ENCODE peak calls at places on chromosomes 1 and 21, in four cellular contexts. C is cardiac fibroblast, Q is HCT116, D is fibroblast of lung. L is an unnamed sample.
A peak's percentile ranks its signal among the peaks of the same experiment; 100 is the strongest.

GRCh38 chr1:145782166-145783099 is 41.5 kb downstream of the RNF115 start:
- DNase-seq in C (peak; percentile 81), D (peak; percentile 96), Q (peak; percentile 77), L (no peak)

GRCh38 chr1:47635111-47635510 is 197.3 kb downstream of the FOXD2 start:
- DNase-seq in C (no peak), D (no peak), Q (no peak), L (no peak)

GRCh38 chr1:84096121-84096635 is 47.9 kb upstream of the PRKACB start:
- DNase-seq in D (peak; percentile 80), C (no peak), Q (no peak), L (no peak)

GRCh38 chr1:1614204-1614953 is 921 bp upstream of the MIB2 start:
- DNase-seq in C (peak; percentile 93), D (peak; percentile 90), Q (no peak), L (peak; percentile 66)

GRCh38 chr21:43934116-43934515 is 69.1 kb downstream of the AGPAT3 start:
- DNase-seq in C (no peak), Q (no peak), D (no peak), L (no peak)

GRCh38 chr1:216690593-216690992 is 32.6 kb downstream of the ESRRG start:
- DNase-seq in C (no peak), Q (no peak), D (no peak), L (no peak)

GRCh38 chr1:111754964-111755320 is 759 bp upstream of the DDX20 start:
- DNase-seq in Q (no peak), C (peak; percentile 82), D (peak; percentile 45), L (peak; percentile 71)

GRCh38 chr1:12433323-12434053 is 184.5 kb downstream of the DHRS3 start:
- DNase-seq in D (peak; percentile 86), C (peak; percentile 54), Q (peak; percentile 22), L (no peak)

GRCh38 chr1:48223372-48224081 is 1.0 kb downstream of the SLC5A9 start:
- DNase-seq in D (no peak), Q (no peak), C (no peak), L (no peak)

GRCh38 chr1:173418107-173418985 is 58.8 kb upstream of the PRDX6 start:
- DNase-seq in C (no peak), Q (no peak), D (peak; percentile 77), L (no peak)

GRCh38 chr1:9651565-9652378 is at the start of gene PIK3CD:
- DNase-seq in C (peak; percentile 27), D (peak; percentile 60), Q (no peak), L (peak; percentile 57)

GRCh38 chr1:117061986-117062415 is 1.9 kb downstream of the TTF2 start:
- DNase-seq in D (peak; percentile 89), C (peak; percentile 67), Q (no peak), L (peak; percentile 35)

GRCh38 chr1:225462714-225463574 is 35.1 kb upstream of the LBR start:
- DNase-seq in D (no peak), Q (no peak), C (peak; percentile 32), L (no peak)

GRCh38 chr1:225465793-225466517 is 38.1 kb upstream of the LBR start:
- DNase-seq in Q (no peak), D (no peak), C (no peak), L (no peak)

GRCh38 chr1:225466848-225467192 is 39.0 kb upstream of the LBR start:
- DNase-seq in Q (no peak), C (no peak), D (no peak), L (no peak)

GRCh38 chr1:225467193-225468020 is 39.6 kb upstream of the LBR start:
- DNase-seq in Q (no peak), C (peak; percentile 39), D (no peak), L (peak; percentile 71)

GRCh38 chr1:225464851-225465792 is 37.3 kb upstream of the LBR start:
- DNase-seq in Q (no peak), D (no peak), C (no peak), L (no peak)
- H3K4me3 ChIP-seq in Q (no peak overlapping the region), D (no peak overlapping the region), C (no peak overlapping the region), L (no peak overlapping the region)

DNA sequence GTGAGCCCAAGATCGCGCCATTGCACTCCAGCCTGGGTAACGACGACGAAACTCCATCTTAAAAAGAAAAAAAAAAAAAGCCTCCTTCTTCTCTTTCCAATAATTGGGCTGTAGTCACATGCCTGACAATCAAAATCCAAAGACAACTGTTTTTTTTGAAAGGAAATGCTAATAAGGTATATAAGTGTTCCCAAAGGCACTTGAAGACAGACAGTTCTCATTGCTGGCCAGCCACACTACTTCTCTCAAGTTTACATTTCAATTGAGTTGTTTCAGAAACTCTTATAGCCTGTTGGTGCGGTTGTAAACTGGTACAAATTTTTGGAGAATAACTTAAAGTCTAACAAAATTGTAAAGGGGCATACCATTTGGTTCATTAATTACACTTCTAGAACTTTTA is 23.3 kb downstream of the GATAD2B start:
- DNase-seq in D (no peak), Q (no peak), C (no peak), L (no peak)
- H3K4me3 ChIP-seq in D (no peak overlapping the region), Q (no peak overlapping the region), C (no peak overlapping the region), L (no peak overlapping the region)

DNA sequence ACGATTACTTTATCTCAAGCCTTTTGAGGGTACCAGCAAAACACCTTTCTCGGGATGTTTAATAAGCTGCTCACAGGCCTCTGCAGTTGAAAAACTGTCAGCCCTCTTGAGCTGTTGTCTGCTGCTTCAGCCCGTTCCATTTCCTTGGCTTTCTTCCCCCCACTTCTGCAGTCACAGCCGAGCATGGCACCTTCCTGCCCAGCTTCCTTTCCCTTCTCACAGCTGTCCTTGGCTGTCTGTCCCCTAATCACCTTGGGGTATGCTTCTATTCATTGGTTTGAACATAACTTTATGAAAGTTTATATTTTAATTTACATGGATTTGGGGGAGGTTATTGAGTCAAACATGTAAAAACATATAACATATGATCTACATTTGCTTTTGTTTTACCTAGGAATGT is 6.9 kb upstream of the PROX1 start:
- DNase-seq in C (no peak), D (no peak), Q (no peak), L (no peak)
- H3K4me3 ChIP-seq in C (no peak overlapping the region), D (no peak overlapping the region), Q (no peak overlapping the region), L (no peak overlapping the region)

GRCh38 chr1:43388021-43388575 is 1.5 kb downstream of the MED8 start:
- DNase-seq in C (no peak), D (peak; percentile 27), Q (no peak), L (no peak)
- H3K4me3 ChIP-seq in C (peak overlapping the region; percentile 94), D (peak overlapping the region; percentile 96), Q (peak overlapping the region; percentile 84), L (peak overlapping the region; percentile 94)

L was measured in CD4-positive, CD25-positive, alpha-beta regulatory T cell.